ENCODE peak calls at places on chromosome 1, in eight cellular contexts. One of them, this sample, is unnamed.

GRCh38 chr1:15198684-15199083 is 45.1 kb downstream of the TMEM51 start:
- DNase-seq in KG1: no peak
- DNase-seq in Caki2: no peak
- DNase-seq in HS-5: no peak
- DNase-seq in NCI-H2029: no peak
- DNase-seq in NCI-H345: no peak
- DNase-seq in NCI-H187 treated with DMSO at 0.1 percent for 48 hours: no peak
- DNase-seq in stimulated activated CD4-positive, alpha-beta T cell treated with anti-CD3 and anti-CD28 coated beads, TNF-alpha, amount 100 ng/mL, for 48 hours: no peak
- DNase-seq in this sample: no peak

GRCh38 chr1:26370591-26371382 is 1.8 kb downstream of the ZNF683 start:
- DNase-seq in HS-5: no peak
- DNase-seq in Caki2: no peak
- DNase-seq in NCI-H187 treated with DMSO at 0.1 percent for 48 hours: no peak
- DNase-seq in NCI-H345: no peak
- DNase-seq in stimulated activated CD4-positive, alpha-beta T cell treated with anti-CD3 and anti-CD28 coated beads, TNF-alpha, amount 100 ng/mL, for 48 hours: no peak
- DNase-seq in NCI-H2029: no peak
- DNase-seq in KG1: no peak
- DNase-seq in this sample: no peak

GRCh38 chr1:205377355-205377754 is 20.6 kb upstream of the KLHDC8A start:
- DNase-seq in KG1: no peak
- DNase-seq in NCI-H345: no peak
- DNase-seq in Caki2: no peak
- DNase-seq in stimulated activated CD4-positive, alpha-beta T cell treated with anti-CD3 and anti-CD28 coated beads, TNF-alpha, amount 100 ng/mL, for 48 hours: no peak
- DNase-seq in NCI-H2029: no peak
- DNase-seq in NCI-H187 treated with DMSO at 0.1 percent for 48 hours: no peak
- DNase-seq in HS-5: no peak
- DNase-seq in this sample: no peak

GRCh38 chr1:45566722-45567121 is 16.1 kb downstream of the AKR1A1 start:
- DNase-seq in KG1: no peak
- DNase-seq in HS-5: no peak
- DNase-seq in Caki2: no peak
- DNase-seq in NCI-H345: no peak
- DNase-seq in NCI-H2029: no peak
- DNase-seq in stimulated activated CD4-positive, alpha-beta T cell treated with anti-CD3 and anti-CD28 coated beads, TNF-alpha, amount 100 ng/mL, for 48 hours: no peak
- DNase-seq in NCI-H187 treated with DMSO at 0.1 percent for 48 hours: no peak
- DNase-seq in this sample: peak

GRCh38 chr1:9233241-9233941 is 1.2 kb upstream of the H6PD start:
- DNase-seq in Caki2: no peak
- DNase-seq in HS-5: no peak
- DNase-seq in KG1: no peak
- DNase-seq in NCI-H187 treated with DMSO at 0.1 percent for 48 hours: no peak
- DNase-seq in NCI-H345: no peak
- DNase-seq in stimulated activated CD4-positive, alpha-beta T cell treated with anti-CD3 and anti-CD28 coated beads, TNF-alpha, amount 100 ng/mL, for 48 hours: no peak
- DNase-seq in NCI-H2029: no peak
- DNase-seq in this sample: no peak

GRCh38 chr1:174954686-174955669 is 44.8 kb upstream of the CACYBP start:
- DNase-seq in NCI-H2029: peak
- DNase-seq in Caki2: no peak
- DNase-seq in HS-5: no peak
- DNase-seq in stimulated activated CD4-positive, alpha-beta T cell treated with anti-CD3 and anti-CD28 coated beads, TNF-alpha, amount 100 ng/mL, for 48 hours: no peak
- DNase-seq in NCI-H187 treated with DMSO at 0.1 percent for 48 hours: peak
- DNase-seq in KG1: no peak
- DNase-seq in NCI-H345: peak
- DNase-seq in this sample: peak

GRCh38 chr1:194117582-194117981 is 931.2 kb upstream of the B3GALT2 start:
- DNase-seq in Caki2: no peak
- DNase-seq in NCI-H187 treated with DMSO at 0.1 percent for 48 hours: no peak
- DNase-seq in NCI-H345: no peak
- DNase-seq in KG1: no peak
- DNase-seq in NCI-H2029: no peak
- DNase-seq in HS-5: no peak
- DNase-seq in stimulated activated CD4-positive, alpha-beta T cell treated with anti-CD3 and anti-CD28 coated beads, TNF-alpha, amount 100 ng/mL, for 48 hours: no peak
- DNase-seq in this sample: no peak

GRCh38 chr1:225651872-225652725 is 824 bp downstream of the ENAH start:
- DNase-seq in Caki2: peak
- DNase-seq in HS-5: no peak
- DNase-seq in NCI-H345: peak
- DNase-seq in NCI-H187 treated with DMSO at 0.1 percent for 48 hours: no peak
- DNase-seq in NCI-H2029: peak
- DNase-seq in stimulated activated CD4-positive, alpha-beta T cell treated with anti-CD3 and anti-CD28 coated beads, TNF-alpha, amount 100 ng/mL, for 48 hours: no peak
- DNase-seq in KG1: no peak
- DNase-seq in this sample: no peak

GRCh38 chr1:93177991-93178390 is 2.2 kb downstream of the TMED5 start:
- DNase-seq in NCI-H187 treated with DMSO at 0.1 percent for 48 hours: no peak
- DNase-seq in Caki2: peak
- DNase-seq in KG1: no peak
- DNase-seq in stimulated activated CD4-positive, alpha-beta T cell treated with anti-CD3 and anti-CD28 coated beads, TNF-alpha, amount 100 ng/mL, for 48 hours: no peak
- DNase-seq in NCI-H2029: no peak
- DNase-seq in HS-5: no peak
- DNase-seq in NCI-H345: no peak
- DNase-seq in this sample: peak

GRCh38 chr1:178784131-178784536 is 59.1 kb downstream of the RALGPS2 start:
- DNase-seq in NCI-H345: no peak
- DNase-seq in NCI-H2029: no peak
- DNase-seq in Caki2: no peak
- DNase-seq in HS-5: no peak
- DNase-seq in stimulated activated CD4-positive, alpha-beta T cell treated with anti-CD3 and anti-CD28 coated beads, TNF-alpha, amount 100 ng/mL, for 48 hours: no peak
- DNase-seq in NCI-H187 treated with DMSO at 0.1 percent for 48 hours: no peak
- DNase-seq in KG1: no peak
- DNase-seq in this sample: no peak

GRCh38 chr1:240687820-240688219 is 75.9 kb upstream of the GREM2 start:
- DNase-seq in KG1: no peak
- DNase-seq in NCI-H187 treated with DMSO at 0.1 percent for 48 hours: no peak
- DNase-seq in Caki2: no peak
- DNase-seq in NCI-H345: no peak
- DNase-seq in NCI-H2029: no peak
- DNase-seq in stimulated activated CD4-positive, alpha-beta T cell treated with anti-CD3 and anti-CD28 coated beads, TNF-alpha, amount 100 ng/mL, for 48 hours: no peak
- DNase-seq in HS-5: no peak
- DNase-seq in this sample: no peak

GRCh38 chr1:181099152-181100014 is 10.9 kb downstream of the IER5 start:
- DNase-seq in NCI-H2029: no peak
- DNase-seq in stimulated activated CD4-positive, alpha-beta T cell treated with anti-CD3 and anti-CD28 coated beads, TNF-alpha, amount 100 ng/mL, for 48 hours: no peak
- DNase-seq in NCI-H187 treated with DMSO at 0.1 percent for 48 hours: peak
- DNase-seq in KG1: no peak
- DNase-seq in Caki2: no peak
- DNase-seq in HS-5: no peak
- DNase-seq in NCI-H345: no peak
- DNase-seq in this sample: no peak

GRCh38 chr1:97553975-97554374 is 366.9 kb downstream of the DPYD start:
- DNase-seq in KG1: no peak
- DNase-seq in NCI-H345: no peak
- DNase-seq in NCI-H187 treated with DMSO at 0.1 percent for 48 hours: no peak
- DNase-seq in NCI-H2029: no peak
- DNase-seq in Caki2: no peak
- DNase-seq in stimulated activated CD4-positive, alpha-beta T cell treated with anti-CD3 and anti-CD28 coated beads, TNF-alpha, amount 100 ng/mL, for 48 hours: no peak
- DNase-seq in HS-5: no peak
- DNase-seq in this sample: no peak

GRCh38 chr1:154730986-154731489 is 123.1 kb upstream of the ADAR start:
- DNase-seq in KG1: no peak
- DNase-seq in NCI-H345: no peak
- DNase-seq in NCI-H187 treated with DMSO at 0.1 percent for 48 hours: no peak
- DNase-seq in Caki2: no peak
- DNase-seq in NCI-H2029: peak
- DNase-seq in HS-5: no peak
- DNase-seq in stimulated activated CD4-positive, alpha-beta T cell treated with anti-CD3 and anti-CD28 coated beads, TNF-alpha, amount 100 ng/mL, for 48 hours: no peak
- DNase-seq in this sample: no peak

GRCh38 chr1:19485362-19486187 is at the start of gene CAPZB:
- DNase-seq in NCI-H2029: peak
- DNase-seq in Caki2: peak
- DNase-seq in NCI-H345: peak
- DNase-seq in NCI-H187 treated with DMSO at 0.1 percent for 48 hours: no peak
- DNase-seq in KG1: peak
- DNase-seq in HS-5: peak
- DNase-seq in stimulated activated CD4-positive, alpha-beta T cell treated with anti-CD3 and anti-CD28 coated beads, TNF-alpha, amount 100 ng/mL, for 48 hours: peak
- DNase-seq in this sample: peak

GRCh38 chr1:244273845-244274619 is 177.7 kb downstream of the ADSS2 start:
- DNase-seq in stimulated activated CD4-positive, alpha-beta T cell treated with anti-CD3 and anti-CD28 coated beads, TNF-alpha, amount 100 ng/mL, for 48 hours: no peak
- DNase-seq in NCI-H187 treated with DMSO at 0.1 percent for 48 hours: no peak
- DNase-seq in KG1: no peak
- DNase-seq in NCI-H345: no peak
- DNase-seq in NCI-H2029: no peak
- DNase-seq in Caki2: peak
- DNase-seq in HS-5: peak
- DNase-seq in this sample: peak

GRCh38 chr1:171581226-171581625 is 40.8 kb upstream of the MYOCOS start:
- DNase-seq in NCI-H345: no peak
- DNase-seq in Caki2: no peak
- DNase-seq in NCI-H187 treated with DMSO at 0.1 percent for 48 hours: no peak
- DNase-seq in NCI-H2029: no peak
- DNase-seq in HS-5: no peak
- DNase-seq in stimulated activated CD4-positive, alpha-beta T cell treated with anti-CD3 and anti-CD28 coated beads, TNF-alpha, amount 100 ng/mL, for 48 hours: no peak
- DNase-seq in KG1: no peak
- DNase-seq in this sample: no peak